ENCODE peak calls at places on chromosomes 13 and 19, in eight cellular contexts. I is stimulated activated CD4-positive, alpha-beta T cell treated with anti-CD3 and anti-CD28 coated beads, Interleukin-15, amount 100 ng/mL, for 1 hour; M is Peyer's patch; W is T-helper 17 cell; B is activated CD4-positive, alpha-beta T cell treated with anti-CD3 and anti-CD28 coated beads for 1 hour; N is NCI-H2081; C is T-cell; L is testis. Y is an unnamed sample.

GRCh38 chr13:50400930-50401553 is 385.8 kb downstream of the KCNRG start:
- DNase-seq in B (no peak), L (no peak), W (no peak), N (no peak), M (no peak), I (no peak), C (no peak), Y (peak)

GRCh38 chr13:26465954-26466353 is 91.5 kb upstream of the WASF3 start:
- DNase-seq in C (no peak), W (no peak), I (no peak), B (no peak), L (no peak), N (no peak), M (no peak), Y (no peak)

GRCh38 chr19:46718157-46718933 is 1.4 kb upstream of the PRKD2 start:
- DNase-seq in N (no peak), M (no peak), L (no peak), B (peak), W (peak), I (peak), C (peak), Y (no peak)

GRCh38 chr19:38310986-38311385 is 4.8 kb downstream of the YIF1B start:
- DNase-seq in N (no peak), B (no peak), L (no peak), I (no peak), M (no peak), W (no peak), C (no peak), Y (no peak)

GRCh38 chr19:46787331-46788100 is 878 bp downstream of the SLC1A5 start:
- DNase-seq in W (no peak), N (peak), M (peak), L (peak), I (no peak), B (no peak), C (no peak), Y (peak)

GRCh38 chr13:29847501-29847983 is 2.9 kb downstream of the UBL3 start:
- DNase-seq in I (no peak), W (no peak), N (peak), B (no peak), L (peak), C (peak), M (no peak), Y (no peak)

GRCh38 chr19:34963531-34964406 is at the start of gene ZNF792:
- DNase-seq in I (no peak), N (peak), B (peak), W (peak), M (peak), C (no peak), L (peak), Y (peak)

GRCh38 chr13:76711515-76712182 is 174.6 kb downstream of the KCTD12 start:
- DNase-seq in M (no peak), I (no peak), N (no peak), W (no peak), L (peak), C (no peak), B (no peak), Y (peak)

GRCh38 chr13:85970727-85971126 is 171.5 kb upstream of the SLITRK6 start:
- DNase-seq in B (no peak), C (no peak), L (no peak), N (no peak), W (no peak), I (no peak), M (no peak), Y (no peak)

GRCh38 chr13:110600261-110600819 is 15.0 kb upstream of the NAXD start:
- DNase-seq in M (no peak), W (no peak), C (no peak), L (no peak), N (no peak), I (no peak), B (no peak), Y (no peak)

GRCh38 chr19:58007285-58007684 is 4.7 kb upstream of the ZNF606 start:
- DNase-seq in L (no peak), W (no peak), I (no peak), N (no peak), C (no peak), B (no peak), M (no peak), Y (no peak)

GRCh38 chr19:51460164-51460992 is 2.1 kb upstream of the SIGLEC8 start:
- DNase-seq in C (no peak), W (no peak), B (no peak), I (no peak), N (no peak), M (no peak), L (peak), Y (no peak)

Y was measured in HTR-8/SVneo.